ENCODE peak calls at places on chromosomes 13 and 19, in four cellular contexts. One of them, this sample, is unnamed.

GRCh38 chr19:2428027-2428690 is 773 bp upstream of the TIMM13 start:
- DNase-seq in endothelial cell of umbilical vein: no peak
- DNase-seq in vagina: no peak
- DNase-seq in stomach: peak; percentile 41
- DNase-seq in this sample: peak; percentile 85

GRCh38 chr13:112345826-112346172 is 30.4 kb upstream of the SPACA7 start:
- DNase-seq in endothelial cell of umbilical vein: no peak
- DNase-seq in vagina: no peak
- DNase-seq in stomach: no peak
- DNase-seq in this sample: no peak

GRCh38 chr19:38658462-38659306 is 11.2 kb downstream of the ACTN4 start:
- DNase-seq in endothelial cell of umbilical vein: peak; percentile 98
- DNase-seq in vagina: no peak
- DNase-seq in stomach: peak; percentile 63
- DNase-seq in this sample: no peak

GRCh38 chr19:50036905-50037304 is 11.1 kb downstream of the ZNF473 start:
- DNase-seq in endothelial cell of umbilical vein: no peak
- DNase-seq in vagina: no peak
- DNase-seq in stomach: no peak
- DNase-seq in this sample: no peak

GRCh38 chr13:94641432-94641941 is 39.8 kb downstream of the GPR180 start:
- DNase-seq in endothelial cell of umbilical vein: peak; percentile 86
- DNase-seq in vagina: no peak
- DNase-seq in stomach: no peak
- DNase-seq in this sample: no peak

GRCh38 chr13:41505209-41505835 is 48.0 kb downstream of the RGCC start:
- DNase-seq in endothelial cell of umbilical vein: no peak
- DNase-seq in vagina: no peak
- DNase-seq in stomach: no peak
- DNase-seq in this sample: no peak

GRCh38 chr19:14070268-14071050 is 2.1 kb upstream of the MISP3 start:
- DNase-seq in endothelial cell of umbilical vein: no peak
- DNase-seq in vagina: no peak
- DNase-seq in stomach: no peak
- DNase-seq in this sample: no peak

GRCh38 chr13:73549717-73550116 is 490.9 kb downstream of the KLF5 start:
- DNase-seq in endothelial cell of umbilical vein: no peak
- DNase-seq in vagina: no peak
- DNase-seq in stomach: no peak
- DNase-seq in this sample: no peak

GRCh38 chr19:36023432-36023831 is 9.2 kb downstream of the CLIP3 start:
- DNase-seq in endothelial cell of umbilical vein: no peak
- DNase-seq in vagina: no peak
- DNase-seq in stomach: no peak
- DNase-seq in this sample: no peak

GRCh38 chr19:48826606-48827020 is 9.7 kb downstream of the HSD17B14 start:
- DNase-seq in endothelial cell of umbilical vein: no peak
- DNase-seq in vagina: no peak
- DNase-seq in stomach: peak; percentile 62
- DNase-seq in this sample: no peak

GRCh38 chr19:10686661-10687517 is 14.3 kb upstream of the QTRT1 start:
- DNase-seq in endothelial cell of umbilical vein: no peak
- DNase-seq in vagina: no peak
- DNase-seq in stomach: no peak
- DNase-seq in this sample: no peak

GRCh38 chr13:108528303-108528702 is 101.1 kb upstream of the MYO16 start:
- DNase-seq in endothelial cell of umbilical vein: no peak
- DNase-seq in vagina: no peak
- DNase-seq in stomach: no peak
- DNase-seq in this sample: no peak

GRCh38 chr13:35930665-35931631 is 200.2 kb downstream of the DCLK1 start:
- DNase-seq in endothelial cell of umbilical vein: no peak
- DNase-seq in vagina: no peak
- DNase-seq in stomach: no peak
- DNase-seq in this sample: no peak

GRCh38 chr19:2798733-2799132 is 13.4 kb downstream of the THOP1 start:
- DNase-seq in endothelial cell of umbilical vein: no peak
- DNase-seq in vagina: no peak
- DNase-seq in stomach: no peak
- DNase-seq in this sample: no peak

GRCh38 chr13:51827254-51827653 is 17.7 kb downstream of the TMEM272 start:
- DNase-seq in endothelial cell of umbilical vein: no peak
- DNase-seq in vagina: no peak
- DNase-seq in stomach: no peak
- DNase-seq in this sample: no peak

GRCh38 chr13:40438999-40439797 is 227.2 kb downstream of the FOXO1 start:
- DNase-seq in endothelial cell of umbilical vein: peak; percentile 83
- DNase-seq in vagina: no peak
- DNase-seq in stomach: no peak
- DNase-seq in this sample: no peak

GRCh38 chr19:18385675-18386542 is at the start of gene GDF15:
- DNase-seq in endothelial cell of umbilical vein: peak; percentile 97
- DNase-seq in vagina: no peak
- DNase-seq in stomach: peak; percentile 96
- DNase-seq in this sample: peak; percentile 76

GRCh38 chr13:26557393-26558073 is at the start of gene WASF3:
- DNase-seq in endothelial cell of umbilical vein: peak; percentile 95
- DNase-seq in vagina: no peak
- DNase-seq in stomach: peak; percentile 94
- DNase-seq in this sample: peak; percentile 91

GRCh38 chr19:16876904-16877361 is 11.9 kb upstream of the F2RL3 start:
- DNase-seq in endothelial cell of umbilical vein: peak; percentile 13
- DNase-seq in vagina: no peak
- DNase-seq in stomach: no peak
- DNase-seq in this sample: no peak

GRCh38 chr19:13838071-13838942 is 38.6 kb upstream of the NANOS3 start:
- DNase-seq in endothelial cell of umbilical vein: no peak
- DNase-seq in vagina: no peak
- DNase-seq in stomach: no peak
- DNase-seq in this sample: no peak

GRCh38 chr19:19402656-19403372 is 2.7 kb upstream of the GATAD2A start:
- DNase-seq in endothelial cell of umbilical vein: no peak
- DNase-seq in vagina: no peak
- DNase-seq in stomach: no peak
- DNase-seq in this sample: peak; percentile 19

GRCh38 chr19:19403373-19403901 is 2.0 kb upstream of the GATAD2A start:
- DNase-seq in endothelial cell of umbilical vein: no peak
- DNase-seq in vagina: no peak
- DNase-seq in stomach: no peak
- DNase-seq in this sample: peak; percentile 72

GRCh38 chr19:19404879-19405860 is at the start of gene GATAD2A:
- DNase-seq in endothelial cell of umbilical vein: peak; percentile 88
- DNase-seq in vagina: no peak
- DNase-seq in stomach: peak; percentile 96
- DNase-seq in this sample: peak; percentile 98

GRCh38 chr19:19399733-19400438 is 5.6 kb upstream of the GATAD2A start:
- DNase-seq in endothelial cell of umbilical vein: peak; percentile 38
- DNase-seq in vagina: no peak
- DNase-seq in stomach: no peak
- DNase-seq in this sample: peak; percentile 15
- TF ChIP-seq CTCF in endothelial cell of umbilical vein: no peak
- TF ChIP-seq CTCF in vagina: no peak
- TF ChIP-seq CTCF in stomach: no peak
- TF ChIP-seq CTCF in this sample: no peak

DNA sequence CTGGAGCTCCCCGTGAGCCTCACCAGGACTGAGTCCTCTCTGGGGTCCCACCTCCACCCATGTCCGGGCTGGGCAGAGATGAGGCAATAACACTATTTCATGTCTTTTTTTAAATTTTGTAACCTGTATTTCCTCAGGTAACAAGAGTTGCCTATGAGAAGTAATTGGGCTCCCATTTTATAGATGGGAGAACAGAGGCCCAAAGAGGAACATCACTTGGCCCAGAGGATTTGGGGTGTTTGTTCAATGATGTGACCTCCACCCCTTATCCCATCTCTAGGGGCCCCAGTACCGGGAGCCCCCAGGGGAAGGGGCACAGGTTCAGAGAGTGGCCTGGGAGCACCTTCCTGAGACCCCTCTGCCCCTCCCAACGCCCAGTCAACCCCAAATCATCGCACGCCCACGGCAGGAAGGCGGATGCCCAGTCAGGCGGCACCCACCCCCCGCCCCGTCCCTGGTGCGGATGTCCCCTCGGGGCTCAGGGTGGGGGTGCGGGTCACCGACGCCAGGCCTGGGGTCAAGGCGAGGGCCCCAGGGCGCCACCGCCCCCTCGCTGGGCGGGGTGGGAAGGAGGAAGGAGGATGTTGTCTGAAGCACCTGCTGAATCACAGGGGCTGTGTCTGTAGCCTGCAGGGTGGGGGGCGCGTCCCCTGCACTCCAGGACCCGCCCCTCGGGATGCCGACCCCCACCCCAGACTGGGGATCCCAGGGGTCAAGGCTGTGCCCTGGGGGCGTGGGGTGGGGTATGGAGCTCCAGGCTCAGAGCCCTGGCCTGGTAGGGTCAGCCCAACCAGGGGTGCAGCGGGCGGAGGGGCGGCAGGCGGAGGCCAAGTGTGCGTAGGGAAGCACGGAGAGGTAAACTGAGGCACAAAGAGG is 9.0 kb upstream of the CIRBP start:
- DNase-seq in endothelial cell of umbilical vein: peak; percentile 24
- DNase-seq in vagina: no peak
- DNase-seq in stomach: no peak
- DNase-seq in this sample: peak; percentile 95
- TF ChIP-seq POLR2AphosphoS5 in endothelial cell of umbilical vein: no peak
- TF ChIP-seq POLR2AphosphoS5 in vagina: no peak
- TF ChIP-seq POLR2AphosphoS5 in stomach: no peak
- TF ChIP-seq POLR2AphosphoS5 in this sample: peak; percentile 93

DNA sequence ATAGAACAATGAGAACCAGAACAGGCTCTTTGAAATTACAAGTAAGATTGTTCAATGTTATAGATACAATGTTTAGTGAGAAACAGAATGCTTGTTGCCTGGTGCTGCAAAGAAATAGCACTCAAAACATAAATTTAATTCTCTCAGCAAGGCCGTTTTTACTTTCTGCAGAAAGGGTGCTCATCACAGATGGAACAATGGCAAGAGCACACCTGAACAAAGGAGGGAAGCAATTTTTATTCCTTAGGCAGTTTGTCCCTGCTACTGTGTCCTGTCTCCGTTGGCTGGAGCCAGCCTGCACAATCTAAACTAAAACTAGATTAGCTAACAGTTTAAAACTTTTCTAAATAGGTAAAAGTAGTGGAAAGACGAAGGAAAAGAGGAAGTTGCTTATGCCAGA is 10.4 kb upstream of the ZNF8 start:
- DNase-seq in endothelial cell of umbilical vein: no peak
- DNase-seq in vagina: no peak
- DNase-seq in stomach: no peak
- DNase-seq in this sample: no peak
- TF ChIP-seq POLR2A in endothelial cell of umbilical vein: no peak
- TF ChIP-seq POLR2A in vagina: no peak
- TF ChIP-seq POLR2A in stomach: no peak
- TF ChIP-seq POLR2A in this sample: no peak

GRCh38 chr19:51294977-51295375 is 16.5 kb upstream of the IGLON5 start:
- DNase-seq in endothelial cell of umbilical vein: no peak
- DNase-seq in vagina: no peak
- DNase-seq in stomach: no peak
- DNase-seq in this sample: no peak

GRCh38 chr19:51295382-51296126 is 15.9 kb upstream of the IGLON5 start:
- DNase-seq in endothelial cell of umbilical vein: no peak
- DNase-seq in vagina: no peak
- DNase-seq in stomach: no peak
- DNase-seq in this sample: no peak

GRCh38 chr19:51294211-51294976 is 17.1 kb upstream of the IGLON5 start:
- DNase-seq in endothelial cell of umbilical vein: no peak
- DNase-seq in vagina: no peak
- DNase-seq in stomach: no peak
- DNase-seq in this sample: no peak

GRCh38 chr19:51297406-51297805 is 14.0 kb upstream of the IGLON5 start:
- DNase-seq in endothelial cell of umbilical vein: no peak
- DNase-seq in vagina: no peak
- DNase-seq in stomach: no peak
- DNase-seq in this sample: no peak

DNA sequence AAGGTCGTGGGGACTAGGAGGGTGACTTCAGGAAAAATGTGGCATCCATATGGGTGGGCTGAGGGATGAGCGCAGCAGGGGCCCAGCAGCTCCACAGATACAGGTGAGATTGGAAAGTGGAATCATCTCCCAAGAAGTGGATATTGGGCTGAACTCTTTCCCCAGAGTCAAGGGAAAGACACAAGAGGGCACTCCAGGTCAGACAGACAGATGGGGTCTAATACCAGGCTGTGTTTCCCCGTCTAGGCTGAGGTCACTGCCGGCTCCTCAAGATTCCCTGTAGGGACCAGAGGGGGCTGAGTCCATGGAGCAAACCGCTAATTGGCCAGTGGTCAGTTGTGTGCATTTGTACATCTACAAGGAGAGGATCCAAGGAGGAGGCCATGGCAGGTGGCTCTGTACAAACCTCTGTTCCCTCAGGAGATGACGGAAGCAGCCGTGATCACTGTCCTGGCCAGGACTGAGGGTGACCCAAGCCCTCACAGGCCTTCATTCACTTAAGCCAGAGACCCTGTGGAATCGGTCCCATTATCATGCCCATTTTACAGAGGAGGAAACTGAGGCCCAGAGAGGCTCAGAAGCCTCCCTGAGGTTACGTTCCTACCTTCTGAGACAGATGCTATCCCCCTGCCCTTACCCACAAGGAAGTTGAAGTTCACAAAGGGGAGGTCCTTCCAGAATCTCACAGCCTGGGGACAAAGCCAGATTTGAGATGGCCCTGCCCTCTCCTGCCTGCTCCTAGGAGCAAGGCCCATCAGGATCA is 14.9 kb upstream of the IGLON5 start:
- DNase-seq in endothelial cell of umbilical vein: no peak
- DNase-seq in vagina: no peak
- DNase-seq in stomach: no peak
- DNase-seq in this sample: no peak
- TF ChIP-seq CTCF in endothelial cell of umbilical vein: no peak
- TF ChIP-seq CTCF in vagina: no peak
- TF ChIP-seq CTCF in stomach: no peak
- TF ChIP-seq CTCF in this sample: no peak

GRCh38 chr13:42981853-42982252 is 10.2 kb downstream of the EPSTI1 start:
- DNase-seq in endothelial cell of umbilical vein: no peak
- DNase-seq in vagina: no peak
- DNase-seq in stomach: no peak
- DNase-seq in this sample: no peak

GRCh38 chr13:42986176-42986574 is 5.9 kb downstream of the EPSTI1 start:
- DNase-seq in endothelial cell of umbilical vein: no peak
- DNase-seq in vagina: no peak
- DNase-seq in stomach: no peak
- DNase-seq in this sample: no peak

GRCh38 chr13:42981317-42981716 is 10.7 kb downstream of the EPSTI1 start:
- DNase-seq in endothelial cell of umbilical vein: no peak
- DNase-seq in vagina: no peak
- DNase-seq in stomach: no peak
- DNase-seq in this sample: no peak

GRCh38 chr13:42984691-42985090 is 7.3 kb downstream of the EPSTI1 start:
- DNase-seq in endothelial cell of umbilical vein: no peak
- DNase-seq in vagina: no peak
- DNase-seq in stomach: no peak
- DNase-seq in this sample: no peak

GRCh38 chr13:42985312-42986175 is 6.5 kb downstream of the EPSTI1 start:
- DNase-seq in endothelial cell of umbilical vein: no peak
- DNase-seq in vagina: no peak
- DNase-seq in stomach: peak; percentile 46
- DNase-seq in this sample: no peak
- TF ChIP-seq POLR2AphosphoS5 in endothelial cell of umbilical vein: no peak
- TF ChIP-seq POLR2AphosphoS5 in vagina: no peak
- TF ChIP-seq POLR2AphosphoS5 in stomach: no peak
- TF ChIP-seq POLR2AphosphoS5 in this sample: no peak